ENCODE peak calls at places on chromosomes 7 and 10, in six cellular contexts. F is left ventricle myocardium inferior, Y is stomach, U is astrocyte of the spinal cord, Z is WTC11, A is H1. S is an unnamed sample.

GRCh38 chr7:8155836-8156235 is 106.1 kb downstream of the ICA1 start:
- DNase-seq in F (no peak), Y (no peak), U (no peak), Z (no peak), A (no peak), S (no peak)

GRCh38 chr10:59227136-59227673 is 50.8 kb downstream of the PHYHIPL start:
- DNase-seq in F (no peak), Y (no peak), U (no peak), Z (peak), A (no peak), S (no peak)

GRCh38 chr10:60654813-60655464 is 123.3 kb upstream of the CDK1 start:
- DNase-seq in F (no peak), Y (no peak), U (no peak), Z (no peak), A (no peak), S (no peak)

GRCh38 chr10:114629824-114630430 is 28.1 kb downstream of the ABLIM1 start:
- DNase-seq in F (no peak), Y (no peak), U (no peak), Z (no peak), A (no peak), S (no peak)

GRCh38 chr7:128878226-128879105 is 15.8 kb downstream of the ATP6V1F start:
- DNase-seq in F (peak), Y (no peak), U (no peak), Z (peak), A (no peak), S (no peak)

GRCh38 chr10:46091080-46091833 is 45.2 kb upstream of the MSMB start:
- DNase-seq in F (no peak), Y (no peak), U (no peak), Z (no peak), A (no peak), S (no peak)

GRCh38 chr7:157785021-157785441 is 448.2 kb downstream of the DNAJB6 start:
- DNase-seq in F (no peak), Y (no peak), U (peak), Z (no peak), A (no peak), S (no peak)

GRCh38 chr10:43294892-43295291 is 28.0 kb upstream of the RASGEF1A start:
- DNase-seq in F (no peak), Y (no peak), U (no peak), Z (no peak), A (no peak), S (no peak)

GRCh38 chr10:110919971-110920881 is 822 bp downstream of the SHOC2 start:
- DNase-seq in F (no peak), Y (no peak), U (peak), Z (peak), A (no peak), S (peak)

GRCh38 chr7:29482056-29482455 is 81.6 kb upstream of the PRR15 start:
- DNase-seq in F (no peak), Y (no peak), U (no peak), Z (no peak), A (no peak), S (no peak)

GRCh38 chr10:80541144-80541750 is 3.5 kb downstream of the SH2D4B start:
- DNase-seq in F (peak), Y (no peak), U (no peak), Z (no peak), A (no peak), S (no peak)

GRCh38 chr10:42937649-42938180 is 139.2 kb upstream of the RET start:
- DNase-seq in F (no peak), Y (no peak), U (no peak), Z (no peak), A (no peak), S (no peak)

GRCh38 chr7:25967278-25968204 is 184.5 kb upstream of the NFE2L3 start:
- DNase-seq in F (no peak), Y (no peak), U (no peak), Z (no peak), A (no peak), S (no peak)

GRCh38 chr7:138239244-138239643 is 163.0 kb downstream of the AKR1D1 start:
- DNase-seq in F (no peak), Y (no peak), U (no peak), Z (no peak), A (no peak), S (no peak)

GRCh38 chr7:2804227-2804763 is 39.8 kb downstream of the GNA12 start:
- DNase-seq in F (no peak), Y (no peak), U (no peak), Z (no peak), A (no peak), S (no peak)
- TF ChIP-seq CTCF in F (no peak), Y (no peak), U (no peak), Z (no peak), A (no peak), S (no peak)

GRCh38 chr7:130960208-130960988 is 226.4 kb upstream of the KLF14 start:
- DNase-seq in F (no peak), Y (no peak), U (peak), Z (no peak), A (no peak), S (no peak)
- TF ChIP-seq CTCF in F (no peak), Y (no peak), U (no peak), Z (no peak), A (no peak), S (no peak)

DNA sequence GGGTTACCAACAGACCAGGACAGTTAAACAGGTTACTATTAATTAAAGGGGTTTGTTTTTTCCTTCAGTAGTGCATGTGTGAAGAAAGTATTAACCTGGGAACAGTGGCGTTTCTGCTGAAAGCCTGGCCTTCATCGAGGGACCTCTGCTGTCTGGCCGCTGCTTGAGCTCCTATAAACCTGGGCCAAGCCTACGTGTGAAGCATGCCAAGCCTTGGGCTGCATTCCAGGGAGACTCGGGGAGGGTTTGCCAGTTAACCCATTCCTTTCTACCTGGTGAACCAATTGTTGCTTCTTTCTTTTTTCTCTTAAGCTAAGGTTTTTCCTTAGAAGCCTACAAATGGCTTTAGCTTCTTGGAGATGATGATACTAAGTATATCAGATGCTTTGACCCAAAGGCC is 23.6 kb downstream of the PFKP start:
- DNase-seq in F (peak), Y (peak), U (peak), Z (no peak), A (no peak), S (no peak)
- TF ChIP-seq CTCF in F (no peak), Y (no peak), U (no peak), Z (no peak), A (no peak), S (no peak)

GRCh38 chr7:86765931-86766330 is 122.2 kb downstream of the GRM3 start:
- DNase-seq in F (no peak), Y (no peak), U (no peak), Z (no peak), A (no peak), S (no peak)
- TF ChIP-seq CTCF in F (no peak), Y (no peak), U (no peak), Z (no peak), A (no peak), S (no peak)

GRCh38 chr7:85469446-85469970 is 282.7 kb upstream of the SEMA3D start:
- DNase-seq in F (no peak), Y (no peak), U (peak), Z (no peak), A (no peak), S (no peak)

GRCh38 chr7:85464042-85464651 is 277.3 kb upstream of the SEMA3D start:
- DNase-seq in F (no peak), Y (no peak), U (peak), Z (no peak), A (no peak), S (no peak)
- TF ChIP-seq CTCF in F (no peak), Y (no peak), U (peak), Z (no peak), A (no peak), S (peak)

GRCh38 chr7:75756340-75757297 is 15.4 kb downstream of the CCL26 start:
- DNase-seq in F (no peak), Y (peak), U (peak), Z (peak), A (no peak), S (peak)
- TF ChIP-seq CTCF in F (peak), Y (no peak), U (peak), Z (peak), A (peak), S (peak)

DNA sequence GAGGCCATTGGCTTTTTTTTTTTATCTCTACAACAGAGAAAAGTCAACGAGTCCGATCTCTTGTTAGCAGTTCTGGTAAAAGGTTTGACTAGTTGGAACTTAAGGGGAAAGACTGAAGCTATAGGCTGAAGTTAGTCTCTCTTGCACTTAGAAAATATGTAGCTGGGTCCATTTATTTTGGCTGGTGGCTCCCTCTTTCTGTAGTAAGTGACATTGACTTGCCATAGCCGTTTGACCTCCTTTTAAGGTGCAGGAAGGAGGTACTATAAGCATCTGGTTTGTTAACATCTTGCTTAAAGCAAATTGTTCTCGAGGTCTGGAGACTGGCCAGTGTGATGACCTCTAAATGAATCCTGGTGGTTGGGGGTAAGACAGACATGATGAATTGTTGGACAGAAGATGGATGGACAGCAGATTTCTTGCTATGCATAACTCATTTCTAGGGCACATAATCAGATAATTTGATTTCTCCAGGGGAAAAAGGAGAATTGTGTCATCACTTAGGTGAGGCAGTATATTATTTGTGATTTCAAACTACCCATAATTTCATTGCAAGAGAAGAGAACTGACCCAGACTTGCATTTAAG is 356.3 kb upstream of the GALNT17 start:
- DNase-seq in F (no peak), Y (no peak), U (peak), Z (no peak), A (no peak), S (no peak)
- TF ChIP-seq CTCF in F (no peak), Y (no peak), U (peak), Z (no peak), A (peak), S (no peak)

DNA sequence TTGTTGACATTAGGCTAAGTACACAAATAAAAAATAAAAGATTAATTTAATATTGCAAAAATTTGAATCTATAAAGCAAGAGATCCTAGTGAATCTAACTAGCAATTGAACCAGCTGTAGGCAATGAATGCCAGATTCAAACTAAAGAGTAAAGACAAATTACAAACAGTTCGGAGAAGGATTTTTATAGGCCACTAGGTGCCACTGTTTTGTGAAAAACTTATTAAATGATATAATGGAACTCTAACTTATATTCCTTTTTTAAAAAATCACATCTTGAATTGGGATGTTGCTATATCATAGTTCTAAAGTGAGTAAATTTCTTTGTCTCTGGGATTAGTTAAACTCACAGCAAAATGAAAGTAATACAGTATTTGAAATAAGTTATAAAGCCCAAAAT is 39.1 kb upstream of the GNAI1 start:
- DNase-seq in F (no peak), Y (no peak), U (peak), Z (no peak), A (no peak), S (no peak)
- TF ChIP-seq CTCF in F (peak), Y (no peak), U (peak), Z (peak), A (no peak), S (peak)

GRCh38 chr7:115387168-115387567 is 465.3 kb downstream of the MDFIC start:
- DNase-seq in F (no peak), Y (no peak), U (no peak), Z (no peak), A (no peak), S (no peak)
- TF ChIP-seq CTCF in F (no peak), Y (no peak), U (no peak), Z (no peak), A (no peak), S (no peak)

S was measured in endothelial cell.